ENCODE peak calls at places on chromosome 14, in six cellular contexts. B is fibroblast of pulmonary artery; O is bronchial epithelial cell; Q is psoas muscle; L is CD8-positive, alpha-beta memory T cell; U is cardiac fibroblast. Z is an unnamed sample.

GRCh38 chr14:74611672-74612345 is at the start of gene LTBP2:
- DNase-seq in B (no peak), O (no peak), Q (no peak), L (no peak), U (peak), Z (peak)

GRCh38 chr14:35959835-35960234 is 133.7 kb downstream of the BRMS1L start:
- DNase-seq in B (no peak), O (peak), Q (no peak), L (no peak), U (peak), Z (no peak)

GRCh38 chr14:35261774-35262173 is 30.4 kb upstream of the PSMA6 start:
- DNase-seq in B (peak), O (peak), Q (no peak), L (no peak), U (peak), Z (peak)

GRCh38 chr14:103545915-103546650 is 16.4 kb downstream of the BAG5 start:
- DNase-seq in B (no peak), O (no peak), Q (no peak), L (no peak), U (no peak), Z (no peak)

GRCh38 chr14:73265721-73266046 is 28.4 kb downstream of the PAPLN start:
- DNase-seq in B (no peak), O (no peak), Q (no peak), L (no peak), U (no peak), Z (no peak)

GRCh38 chr14:27181304-27181703 is 583.5 kb upstream of the NOVA1 start:
- DNase-seq in B (no peak), O (no peak), Q (peak), L (no peak), U (no peak), Z (no peak)

GRCh38 chr14:45838597-45838996 is 585.6 kb upstream of the MIS18BP1 start:
- DNase-seq in B (no peak), O (peak), Q (no peak), L (no peak), U (peak), Z (no peak)

GRCh38 chr14:102046337-102047278 is 40.2 kb downstream of the HSP90AA1 start:
- DNase-seq in B (peak), O (peak), Q (peak), L (no peak), U (peak), Z (peak)

GRCh38 chr14:73717998-73718741 is 4.0 kb upstream of the PNMA1 start:
- DNase-seq in B (no peak), O (no peak), Q (no peak), L (no peak), U (peak), Z (no peak)

GRCh38 chr14:79542121-79542520 is 669.2 kb downstream of the DIO2 start:
- DNase-seq in B (peak), O (no peak), Q (no peak), L (no peak), U (peak), Z (peak)

GRCh38 chr14:103361868-103362267 is 23.3 kb upstream of the MARK3 start:
- DNase-seq in B (peak), O (peak), Q (no peak), L (no peak), U (peak), Z (peak)

GRCh38 chr14:38042356-38042755 is 165.3 kb upstream of the SSTR1 start:
- DNase-seq in B (peak), O (no peak), Q (no peak), L (no peak), U (peak), Z (peak)

GRCh38 chr14:81272322-81272721 is 51.6 kb upstream of the GTF2A1 start:
- DNase-seq in B (no peak), O (no peak), Q (no peak), L (no peak), U (no peak), Z (no peak)

GRCh38 chr14:64725360-64725815 is 21.2 kb downstream of the PLEKHG3 start:
- DNase-seq in B (no peak), O (no peak), Q (peak), L (no peak), U (no peak), Z (no peak)

GRCh38 chr14:63328787-63329737 is 10.3 kb upstream of the GPHB5 start:
- DNase-seq in B (no peak), O (no peak), Q (no peak), L (no peak), U (no peak), Z (no peak)

GRCh38 chr14:35809597-35809996 is 502 bp upstream of the RALGAPA1 start:
- DNase-seq in B (no peak), O (no peak), Q (no peak), L (no peak), U (no peak), Z (no peak)

GRCh38 chr14:96370528-96370927 is 7.2 kb downstream of the GSKIP start:
- DNase-seq in B (no peak), O (no peak), Q (no peak), L (no peak), U (no peak), Z (no peak)

GRCh38 chr14:61527325-61528100 is 167.8 kb upstream of the HIF1A start:
- DNase-seq in B (peak), O (peak), Q (no peak), L (no peak), U (peak), Z (peak)

GRCh38 chr14:20680843-20681347 is 3.5 kb upstream of the RNASE4 start:
- DNase-seq in B (no peak), O (no peak), Q (no peak), L (no peak), U (no peak), Z (no peak)

GRCh38 chr14:35740215-35740614 is 68.9 kb downstream of the RALGAPA1 start:
- DNase-seq in B (no peak), O (no peak), Q (no peak), L (no peak), U (no peak), Z (no peak)

GRCh38 chr14:39368261-39368959 is 63.8 kb downstream of the FBXO33 start:
- DNase-seq in B (peak), O (peak), Q (peak), L (no peak), U (peak), Z (peak)

GRCh38 chr14:29458547-29458946 is 469.1 kb downstream of the PRKD1 start:
- DNase-seq in B (no peak), O (peak), Q (no peak), L (no peak), U (no peak), Z (no peak)

GRCh38 chr14:50012644-50013043 is 103.7 kb downstream of the VCPKMT start:
- DNase-seq in B (no peak), O (no peak), Q (no peak), L (no peak), U (peak), Z (peak)

GRCh38 chr14:24139272-24139934 is 2.0 kb downstream of the EMC9 start:
- DNase-seq in B (no peak), O (no peak), Q (no peak), L (no peak), U (no peak), Z (no peak)
- H3K4me3 ChIP-seq in B (no peak), O (no peak), Q (peak), L (no peak), U (peak), Z (peak)

GRCh38 chr14:69573205-69573840 is 1.3 kb downstream of the CCDC177 start:
- DNase-seq in B (no peak), O (no peak), Q (no peak), L (no peak), U (no peak), Z (no peak)

GRCh38 chr14:69572634-69573135 is 2.0 kb downstream of the CCDC177 start:
- DNase-seq in B (no peak), O (no peak), Q (no peak), L (no peak), U (no peak), Z (no peak)

GRCh38 chr14:69574954-69575295 is 254 bp upstream of the CCDC177 start:
- DNase-seq in B (no peak), O (no peak), Q (no peak), L (no peak), U (no peak), Z (no peak)

GRCh38 chr14:69574266-69574953 is at the start of gene CCDC177:
- DNase-seq in B (peak), O (peak), Q (peak), L (peak), U (peak), Z (peak)

GRCh38 chr14:69573841-69574265 is 818 bp downstream of the CCDC177 start:
- DNase-seq in B (no peak), O (no peak), Q (no peak), L (no peak), U (no peak), Z (no peak)
- H3K4me3 ChIP-seq in B (no peak), O (no peak), Q (peak), L (peak), U (no peak), Z (no peak)

GRCh38 chr14:105023144-105023543 is 2.3 kb upstream of the CDCA4 start:
- DNase-seq in B (peak), O (no peak), Q (no peak), L (no peak), U (peak), Z (no peak)

GRCh38 chr14:105025429-105025828 is 4.5 kb upstream of the CDCA4 start:
- DNase-seq in B (no peak), O (no peak), Q (no peak), L (no peak), U (no peak), Z (no peak)

GRCh38 chr14:105021656-105022275 is 883 bp upstream of the CDCA4 start:
- DNase-seq in B (peak), O (no peak), Q (no peak), L (no peak), U (no peak), Z (peak)

GRCh38 chr14:105022276-105022670 is 1.4 kb upstream of the CDCA4 start:
- DNase-seq in B (no peak), O (no peak), Q (no peak), L (no peak), U (no peak), Z (no peak)

GRCh38 chr14:105023791-105024480 is 3.1 kb upstream of the CDCA4 start:
- DNase-seq in B (peak), O (peak), Q (no peak), L (no peak), U (peak), Z (peak)
- H3K4me3 ChIP-seq in B (no peak), O (no peak), Q (no peak), L (no peak), U (no peak), Z (no peak)

GRCh38 chr14:65834812-65835211 is 422.3 kb downstream of the FUT8 start:
- DNase-seq in B (no peak), O (no peak), Q (no peak), L (no peak), U (no peak), Z (no peak)

GRCh38 chr14:65835501-65835900 is 423.0 kb downstream of the FUT8 start:
- DNase-seq in B (no peak), O (no peak), Q (no peak), L (no peak), U (no peak), Z (no peak)

GRCh38 chr14:65832431-65833253 is 420.1 kb downstream of the FUT8 start:
- DNase-seq in B (peak), O (no peak), Q (no peak), L (no peak), U (peak), Z (no peak)

GRCh38 chr14:65834051-65834450 is 421.5 kb downstream of the FUT8 start:
- DNase-seq in B (no peak), O (no peak), Q (no peak), L (no peak), U (no peak), Z (no peak)

GRCh38 chr14:65833256-65833880 is 420.8 kb downstream of the FUT8 start:
- DNase-seq in B (no peak), O (no peak), Q (peak), L (no peak), U (no peak), Z (no peak)
- H3K4me3 ChIP-seq in B (no peak), O (no peak), Q (no peak), L (no peak), U (no peak), Z (no peak)

GRCh38 chr14:77455966-77456640 is 1.3 kb downstream of the VIPAS39 start:
- DNase-seq in B (no peak), O (no peak), Q (no peak), L (no peak), U (no peak), Z (no peak)
- H3K4me3 ChIP-seq in B (peak), O (no peak), Q (peak), L (no peak), U (peak), Z (peak)